ENCODE peak calls at places on chromosome 2, in five cellular contexts. One of them, this sample, is unnamed.

GRCh38 chr2:23324281-23324680 is 60.7 kb upstream of the KLHL29 start:
- DNase-seq in fibroblast of mammary gland: no peak
- DNase-seq in brain microvascular endothelial cell: no peak
- DNase-seq in heart right ventricle: no peak
- DNase-seq in B cell: no peak
- DNase-seq in this sample: no peak

GRCh38 chr2:11703700-11704099 is 33.7 kb upstream of the NTSR2 start:
- DNase-seq in B cell: no peak
- DNase-seq in heart right ventricle: no peak
- DNase-seq in fibroblast of mammary gland: peak; percentile 55
- DNase-seq in brain microvascular endothelial cell: peak; percentile 42
- DNase-seq in this sample: no peak

GRCh38 chr2:129004485-129004884 is 685.8 kb upstream of the HS6ST1 start:
- DNase-seq in brain microvascular endothelial cell: no peak
- DNase-seq in B cell: no peak
- DNase-seq in heart right ventricle: no peak
- DNase-seq in fibroblast of mammary gland: no peak
- DNase-seq in this sample: no peak

GRCh38 chr2:234308073-234308813 is 188.6 kb downstream of the ARL4C start:
- DNase-seq in B cell: no peak
- DNase-seq in fibroblast of mammary gland: no peak
- DNase-seq in heart right ventricle: no peak
- DNase-seq in brain microvascular endothelial cell: peak; percentile 86
- DNase-seq in this sample: no peak

GRCh38 chr2:47083886-47084682 is 71.0 kb downstream of the STPG4 start:
- DNase-seq in brain microvascular endothelial cell: no peak
- DNase-seq in heart right ventricle: peak; percentile 53
- DNase-seq in fibroblast of mammary gland: peak; percentile 62
- DNase-seq in B cell: no peak
- DNase-seq in this sample: no peak

GRCh38 chr2:20421988-20422678 is 24.7 kb upstream of the RHOB start:
- DNase-seq in brain microvascular endothelial cell: peak; percentile 46
- DNase-seq in B cell: no peak
- DNase-seq in fibroblast of mammary gland: peak; percentile 97
- DNase-seq in heart right ventricle: peak; percentile 96
- DNase-seq in this sample: no peak

GRCh38 chr2:241030333-241030680 is 31.9 kb downstream of the SNED1 start:
- DNase-seq in B cell: no peak
- DNase-seq in fibroblast of mammary gland: no peak
- DNase-seq in brain microvascular endothelial cell: no peak
- DNase-seq in heart right ventricle: no peak
- DNase-seq in this sample: no peak

GRCh38 chr2:121943285-121943684 is 187.8 kb downstream of the TSN start:
- DNase-seq in brain microvascular endothelial cell: no peak
- DNase-seq in fibroblast of mammary gland: no peak
- DNase-seq in B cell: no peak
- DNase-seq in heart right ventricle: no peak
- DNase-seq in this sample: no peak

GRCh38 chr2:11495844-11496271 is 29.9 kb upstream of the E2F6 start:
- DNase-seq in brain microvascular endothelial cell: no peak
- DNase-seq in B cell: no peak
- DNase-seq in fibroblast of mammary gland: no peak
- DNase-seq in heart right ventricle: peak; percentile 23
- DNase-seq in this sample: no peak

GRCh38 chr2:45176399-45176798 is 167.1 kb upstream of the SIX2 start:
- DNase-seq in fibroblast of mammary gland: peak; percentile 35
- DNase-seq in B cell: no peak
- DNase-seq in heart right ventricle: no peak
- DNase-seq in brain microvascular endothelial cell: peak; percentile 45
- DNase-seq in this sample: no peak

GRCh38 chr2:161972866-161973265 is 101.1 kb downstream of the DPP4 start:
- DNase-seq in brain microvascular endothelial cell: no peak
- DNase-seq in B cell: no peak
- DNase-seq in fibroblast of mammary gland: no peak
- DNase-seq in heart right ventricle: no peak
- DNase-seq in this sample: no peak

GRCh38 chr2:66805136-66805535 is 370.2 kb downstream of the MEIS1 start:
- DNase-seq in brain microvascular endothelial cell: no peak
- DNase-seq in fibroblast of mammary gland: no peak
- DNase-seq in B cell: no peak
- DNase-seq in heart right ventricle: no peak
- DNase-seq in this sample: no peak

GRCh38 chr2:201660293-201660895 is 17.1 kb upstream of the TMEM237 start:
- DNase-seq in fibroblast of mammary gland: no peak
- DNase-seq in heart right ventricle: no peak
- DNase-seq in brain microvascular endothelial cell: no peak
- DNase-seq in B cell: no peak
- DNase-seq in this sample: no peak

GRCh38 chr2:181189932-181190331 is 209.5 kb downstream of the UBE2E3 start:
- DNase-seq in brain microvascular endothelial cell: no peak
- DNase-seq in fibroblast of mammary gland: no peak
- DNase-seq in B cell: no peak
- DNase-seq in heart right ventricle: no peak
- DNase-seq in this sample: no peak

GRCh38 chr2:29481313-29481712 is 366.1 kb downstream of the CLIP4 start:
- DNase-seq in brain microvascular endothelial cell: no peak
- DNase-seq in heart right ventricle: no peak
- DNase-seq in B cell: no peak
- DNase-seq in fibroblast of mammary gland: no peak
- DNase-seq in this sample: no peak

GRCh38 chr2:158904126-158904525 is 64.3 kb upstream of the TANC1 start:
- DNase-seq in brain microvascular endothelial cell: no peak
- DNase-seq in B cell: no peak
- DNase-seq in heart right ventricle: no peak
- DNase-seq in fibroblast of mammary gland: no peak
- DNase-seq in this sample: no peak

GRCh38 chr2:174662459-174662858 is 64.9 kb upstream of the WIPF1 start:
- DNase-seq in fibroblast of mammary gland: peak; percentile 91
- DNase-seq in B cell: no peak
- DNase-seq in heart right ventricle: no peak
- DNase-seq in brain microvascular endothelial cell: peak; percentile 83
- DNase-seq in this sample: no peak

GRCh38 chr2:227849906-227850305 is 21.5 kb upstream of the DAW1 start:
- DNase-seq in brain microvascular endothelial cell: no peak
- DNase-seq in fibroblast of mammary gland: peak; percentile 97
- DNase-seq in B cell: no peak
- DNase-seq in heart right ventricle: no peak
- DNase-seq in this sample: no peak

GRCh38 chr2:15306706-15307105 is 254.4 kb downstream of the NBAS start:
- DNase-seq in fibroblast of mammary gland: no peak
- DNase-seq in brain microvascular endothelial cell: no peak
- DNase-seq in heart right ventricle: no peak
- DNase-seq in B cell: no peak
- DNase-seq in this sample: no peak

GRCh38 chr2:72146357-72147302 is 1.0 kb downstream of the CYP26B1 start:
- DNase-seq in fibroblast of mammary gland: no peak
- DNase-seq in brain microvascular endothelial cell: no peak
- DNase-seq in B cell: no peak
- DNase-seq in heart right ventricle: no peak
- DNase-seq in this sample: peak; percentile 54

GRCh38 chr2:238938460-238939055 is 90.7 kb downstream of the TWIST2 start:
- DNase-seq in B cell: no peak
- DNase-seq in heart right ventricle: peak; percentile 76
- DNase-seq in fibroblast of mammary gland: peak; percentile 100
- DNase-seq in brain microvascular endothelial cell: no peak
- DNase-seq in this sample: no peak

GRCh38 chr2:42107249-42108042 is 59.6 kb downstream of the PKDCC start:
- DNase-seq in fibroblast of mammary gland: no peak
- DNase-seq in brain microvascular endothelial cell: no peak
- DNase-seq in B cell: no peak
- DNase-seq in heart right ventricle: no peak
- DNase-seq in this sample: no peak

GRCh38 chr2:6945087-6945813 is 28.0 kb downstream of the RNF144A start:
- DNase-seq in fibroblast of mammary gland: no peak
- DNase-seq in B cell: no peak
- DNase-seq in heart right ventricle: no peak
- DNase-seq in brain microvascular endothelial cell: no peak
- DNase-seq in this sample: peak; percentile 67

GRCh38 chr2:19299032-19299431 is 59.4 kb downstream of the OSR1 start:
- DNase-seq in B cell: no peak
- DNase-seq in fibroblast of mammary gland: no peak
- DNase-seq in brain microvascular endothelial cell: no peak
- DNase-seq in heart right ventricle: no peak
- DNase-seq in this sample: no peak

GRCh38 chr2:229519655-229520054 is 194.7 kb downstream of the DNER start:
- DNase-seq in B cell: no peak
- DNase-seq in heart right ventricle: no peak
- DNase-seq in fibroblast of mammary gland: no peak
- DNase-seq in brain microvascular endothelial cell: no peak
- DNase-seq in this sample: no peak

GRCh38 chr2:54728669-54729120 is 5.2 kb downstream of the EML6 start:
- DNase-seq in brain microvascular endothelial cell: peak; percentile 88
- DNase-seq in B cell: no peak
- DNase-seq in fibroblast of mammary gland: peak; percentile 96
- DNase-seq in heart right ventricle: no peak
- DNase-seq in this sample: no peak

GRCh38 chr2:120334068-120334467 is 11.9 kb upstream of the INHBB start:
- DNase-seq in brain microvascular endothelial cell: no peak
- DNase-seq in heart right ventricle: no peak
- DNase-seq in fibroblast of mammary gland: no peak
- DNase-seq in B cell: no peak
- DNase-seq in this sample: no peak

GRCh38 chr2:128513416-128514283 is 195.0 kb upstream of the HS6ST1 start:
- DNase-seq in fibroblast of mammary gland: no peak
- DNase-seq in B cell: peak; percentile 61
- DNase-seq in heart right ventricle: no peak
- DNase-seq in brain microvascular endothelial cell: no peak
- DNase-seq in this sample: no peak

GRCh38 chr2:164008752-164009151 is 272.9 kb upstream of the FIGN start:
- DNase-seq in B cell: no peak
- DNase-seq in brain microvascular endothelial cell: no peak
- DNase-seq in heart right ventricle: no peak
- DNase-seq in fibroblast of mammary gland: no peak
- DNase-seq in this sample: no peak

GRCh38 chr2:8004250-8004681 is 677.6 kb upstream of the ID2 start:
- DNase-seq in heart right ventricle: no peak
- DNase-seq in fibroblast of mammary gland: peak; percentile 93
- DNase-seq in B cell: no peak
- DNase-seq in brain microvascular endothelial cell: peak; percentile 77
- DNase-seq in this sample: no peak

GRCh38 chr2:142180820-142181533 is 50.2 kb upstream of the LRP1B start:
- DNase-seq in heart right ventricle: no peak
- DNase-seq in fibroblast of mammary gland: peak; percentile 11
- DNase-seq in B cell: no peak
- DNase-seq in brain microvascular endothelial cell: peak; percentile 53
- DNase-seq in this sample: no peak
- TF ChIP-seq CTCF in heart right ventricle: peak; percentile 7
- TF ChIP-seq CTCF in fibroblast of mammary gland: peak; percentile 35
- TF ChIP-seq CTCF in B cell: no peak
- TF ChIP-seq CTCF in brain microvascular endothelial cell: peak; percentile 86
- TF ChIP-seq CTCF in this sample: peak; percentile 21

GRCh38 chr2:230589497-230590015 is 123.1 kb upstream of the CAB39 start:
- DNase-seq in heart right ventricle: no peak
- DNase-seq in B cell: peak; percentile 79
- DNase-seq in fibroblast of mammary gland: no peak
- DNase-seq in brain microvascular endothelial cell: no peak
- DNase-seq in this sample: peak; percentile 68
- TF ChIP-seq CTCF in heart right ventricle: no peak
- TF ChIP-seq CTCF in B cell: no peak
- TF ChIP-seq CTCF in fibroblast of mammary gland: no peak
- TF ChIP-seq CTCF in brain microvascular endothelial cell: no peak
- TF ChIP-seq CTCF in this sample: no peak

DNA sequence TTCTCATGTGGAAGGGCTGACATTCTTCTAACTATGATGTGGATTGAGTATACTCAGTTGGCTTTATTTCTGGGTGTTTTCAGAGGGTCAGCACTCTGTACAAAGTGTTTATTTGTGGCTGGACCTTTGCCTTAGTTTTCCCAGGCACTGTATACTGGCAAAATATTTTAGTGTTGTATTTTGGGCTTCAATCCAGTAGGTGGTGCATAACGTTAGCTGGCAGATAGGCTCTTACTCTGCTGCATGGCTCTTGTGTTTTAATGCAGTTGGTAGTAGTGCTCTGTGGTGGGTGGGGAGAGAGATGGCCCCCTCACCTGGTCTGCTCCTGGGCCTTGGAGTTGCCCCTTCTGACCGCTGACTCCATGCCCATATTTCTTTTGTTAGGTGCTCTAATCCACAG is 75.6 kb upstream of the REG3A start:
- DNase-seq in B cell: no peak
- DNase-seq in brain microvascular endothelial cell: no peak
- DNase-seq in fibroblast of mammary gland: no peak
- DNase-seq in heart right ventricle: no peak
- DNase-seq in this sample: no peak
- TF ChIP-seq CTCF in B cell: no peak
- TF ChIP-seq CTCF in brain microvascular endothelial cell: no peak
- TF ChIP-seq CTCF in fibroblast of mammary gland: no peak
- TF ChIP-seq CTCF in heart right ventricle: no peak
- TF ChIP-seq CTCF in this sample: no peak

DNA sequence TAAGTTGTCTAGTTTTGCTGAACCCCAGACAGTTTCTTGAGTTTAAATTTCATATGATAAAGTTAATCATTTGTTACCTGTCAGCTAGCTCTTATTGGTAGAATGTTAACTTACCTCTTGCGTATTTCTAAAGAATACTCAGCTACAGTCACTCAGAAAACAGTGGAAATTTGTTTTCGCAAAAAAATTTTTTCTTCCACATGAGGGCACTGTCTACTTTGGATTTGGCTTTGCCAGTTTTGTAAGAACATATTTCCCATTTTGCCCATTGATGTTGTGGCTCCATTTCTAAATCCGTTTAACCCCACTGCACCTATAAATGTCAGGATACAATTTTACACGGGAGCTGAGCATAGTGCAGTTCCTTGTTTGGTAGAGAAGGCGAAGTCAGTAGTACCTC is 19.1 kb upstream of the GCFC2 start:
- DNase-seq in fibroblast of mammary gland: no peak
- DNase-seq in B cell: no peak
- DNase-seq in brain microvascular endothelial cell: no peak
- DNase-seq in heart right ventricle: no peak
- DNase-seq in this sample: no peak
- TF ChIP-seq CTCF in fibroblast of mammary gland: peak; percentile 30
- TF ChIP-seq CTCF in B cell: no peak
- TF ChIP-seq CTCF in brain microvascular endothelial cell: no peak
- TF ChIP-seq CTCF in heart right ventricle: peak; percentile 22
- TF ChIP-seq CTCF in this sample: no peak

DNA sequence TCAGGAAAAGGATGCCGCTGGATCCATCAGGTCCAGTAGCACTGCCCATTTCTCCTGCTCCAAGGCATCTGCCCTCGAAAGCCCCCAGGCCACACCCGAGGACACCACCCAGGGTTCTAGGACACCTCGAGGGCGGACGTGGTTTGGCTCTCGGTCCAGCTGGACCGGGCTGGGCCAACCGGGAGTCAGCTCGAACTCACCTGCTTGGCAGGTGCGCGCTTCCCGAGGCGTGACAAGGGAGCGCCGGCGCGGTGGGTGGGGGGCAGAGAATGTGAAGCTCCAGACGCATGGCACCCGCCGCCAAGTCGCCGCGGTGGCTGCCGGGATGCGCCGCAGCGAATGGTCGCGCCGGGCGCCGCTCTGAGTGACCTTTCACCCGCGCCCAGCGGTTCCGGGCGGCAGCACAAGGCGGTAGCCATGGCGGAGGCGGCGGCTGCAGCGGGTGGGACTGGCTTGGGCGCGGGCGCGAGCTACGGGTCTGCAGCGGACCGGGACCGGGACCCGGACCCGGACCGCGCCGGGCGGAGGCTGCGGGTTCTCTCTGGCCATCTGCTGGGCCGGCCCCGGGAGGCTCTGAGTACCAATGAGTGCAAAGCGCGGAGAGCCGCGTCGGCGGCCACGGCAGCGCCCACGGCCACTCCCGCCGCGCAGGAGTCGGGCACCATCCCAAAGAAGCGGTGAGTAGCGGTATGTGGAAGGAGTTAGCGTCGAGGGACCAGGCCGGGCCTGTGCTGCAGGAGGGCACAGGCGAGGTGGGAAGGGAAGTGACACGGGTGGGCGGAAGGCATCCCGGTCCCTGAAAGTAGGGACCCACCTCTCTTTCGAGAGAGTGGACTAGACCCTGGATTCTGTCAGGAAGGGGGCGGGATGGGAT is at the start of gene AGPS:
- DNase-seq in heart right ventricle: peak; percentile 84
- DNase-seq in brain microvascular endothelial cell: peak; percentile 39
- DNase-seq in fibroblast of mammary gland: peak; percentile 55
- DNase-seq in B cell: peak; percentile 74
- DNase-seq in this sample: peak; percentile 92
- TF ChIP-seq CTCF in heart right ventricle: peak; percentile 30
- TF ChIP-seq CTCF in brain microvascular endothelial cell: no peak
- TF ChIP-seq CTCF in fibroblast of mammary gland: no peak
- TF ChIP-seq CTCF in B cell: no peak
- TF ChIP-seq CTCF in this sample: no peak

This sample was measured in GM20000.